ENCODE peak calls at places on chromosomes 4 and X, in nine cellular contexts. V is activated effector memory CD4-positive, alpha-beta T cell treated with anti-CD3 and anti-CD28 coated beads, Interleukin-2, amount 50 U/mL, for 16 hours; R is NCI-H1092; W is stimulated activated CD4-positive, alpha-beta T cell treated with anti-CD3 and anti-CD28 coated beads, Interleukin-1b, Interleukin-23, amount 100 ng/mL, for 1 hour; P is stimulated activated CD8-positive, alpha-beta memory T cell treated with anti-CD3 and anti-CD28 coated beads, Interleukin-12 subunit alpha, Interleukin-12 subunit beta, amount 100 ng/mL, for 4 hours; C is GM23338; N is EH; Q is T47D; D is nephron progenitor cell. B is an unnamed sample.

GRCh38 chr4:121822796-121823504 is 733 bp downstream of the CCNA2 start:
- DNase-seq in V (peak), R (no peak), W (no peak), P (no peak), C (peak), N (peak), Q (no peak), D (peak), B (no peak)

GRCh38 chr4:102321260-102321991 is 23.9 kb downstream of the SLC39A8 start:
- DNase-seq in V (no peak), R (no peak), W (no peak), P (no peak), C (peak), N (no peak), Q (no peak), D (no peak), B (no peak)

GRCh38 chr4:45554423-45554822 is 569.4 kb downstream of the GABRG1 start:
- DNase-seq in V (no peak), R (no peak), W (no peak), P (no peak), C (no peak), N (no peak), Q (no peak), D (no peak), B (no peak)

GRCh38 chrX:153926863-153927685 is 1.0 kb upstream of the ARHGAP4 start:
- DNase-seq in V (peak), R (peak), W (peak), P (peak), C (no peak), N (peak), Q (no peak), D (no peak), B (no peak)

GRCh38 chr4:6199344-6199921 is 916 bp downstream of the JAKMIP1 start:
- DNase-seq in V (peak), R (no peak), W (no peak), P (peak), C (peak), N (no peak), Q (no peak), D (no peak), B (no peak)

GRCh38 chr4:142238589-142238988 is 602.2 kb downstream of the IL15 start:
- DNase-seq in V (no peak), R (no peak), W (no peak), P (no peak), C (no peak), N (peak), Q (no peak), D (no peak), B (no peak)

GRCh38 chr4:14345356-14345775 is 656.9 kb upstream of the CPEB2 start:
- DNase-seq in V (no peak), R (no peak), W (no peak), P (no peak), C (no peak), N (peak), Q (no peak), D (no peak), B (no peak)

GRCh38 chr4:84341559-84341958 is 157.5 kb downstream of the NKX6-1 start:
- DNase-seq in V (no peak), R (no peak), W (no peak), P (no peak), C (no peak), N (no peak), Q (no peak), D (no peak), B (no peak)

GRCh38 chr4:5960197-5960880 is 57.9 kb downstream of the C4orf50 start:
- DNase-seq in V (peak), R (no peak), W (no peak), P (no peak), C (no peak), N (no peak), Q (no peak), D (no peak), B (no peak)

GRCh38 chrX:104659037-104659744 is 93.2 kb downstream of the IL1RAPL2 start:
- DNase-seq in V (no peak), R (no peak), W (no peak), P (no peak), C (no peak), N (no peak), Q (no peak), D (no peak), B (no peak)

GRCh38 chr4:7750508-7750907 is 189.2 kb downstream of the AFAP1 start:
- DNase-seq in V (no peak), R (no peak), W (no peak), P (no peak), C (no peak), N (no peak), Q (no peak), D (no peak), B (no peak)

GRCh38 chrX:124501566-124501965 is 155.2 kb downstream of the SH2D1A start:
- DNase-seq in V (no peak), R (no peak), W (no peak), P (no peak), C (no peak), N (no peak), Q (no peak), D (peak), B (no peak)

GRCh38 chrX:16610121-16610565 is 39.8 kb upstream of the S100G start:
- DNase-seq in V (no peak), R (no peak), W (no peak), P (no peak), C (no peak), N (peak), Q (no peak), D (no peak), B (no peak)

GRCh38 chr4:170004656-170005250 is 21.4 kb downstream of the MFAP3L start:
- DNase-seq in V (no peak), R (no peak), W (no peak), P (no peak), C (no peak), N (peak), Q (no peak), D (no peak), B (no peak)

GRCh38 chr4:118957683-118958082 is 69.0 kb downstream of the SYNPO2 start:
- DNase-seq in V (no peak), R (no peak), W (no peak), P (no peak), C (no peak), N (peak), Q (no peak), D (no peak), B (no peak)

GRCh38 chrX:76153221-76153620 is 19.6 kb upstream of the PBDC1 start:
- DNase-seq in V (no peak), R (no peak), W (no peak), P (no peak), C (no peak), N (no peak), Q (no peak), D (no peak), B (no peak)

GRCh38 chr4:2179717-2180116 is 62.2 kb downstream of the HAUS3 start:
- DNase-seq in V (no peak), R (no peak), W (no peak), P (no peak), C (no peak), N (no peak), Q (no peak), D (no peak), B (no peak)

GRCh38 chr4:147060171-147060931 is 114.7 kb upstream of the TTC29 start:
- DNase-seq in V (no peak), R (no peak), W (no peak), P (no peak), C (no peak), N (peak), Q (no peak), D (no peak), B (no peak)

GRCh38 chr4:118683513-118683912 is 1.7 kb upstream of the METTL14 start:
- DNase-seq in V (no peak), R (no peak), W (no peak), P (no peak), C (peak), N (peak), Q (no peak), D (no peak), B (no peak)

GRCh38 chr4:20493761-20494353 is 206.4 kb upstream of the PACRGL start:
- DNase-seq in V (no peak), R (no peak), W (no peak), P (no peak), C (no peak), N (peak), Q (no peak), D (no peak), B (no peak)

GRCh38 chrX:39201305-39201990 is 400.2 kb downstream of the MID1IP1 start:
- DNase-seq in V (no peak), R (no peak), W (no peak), P (no peak), C (no peak), N (no peak), Q (no peak), D (no peak), B (no peak)

GRCh38 chr4:127686656-127687055 is 43.5 kb upstream of the SLC25A31 start:
- DNase-seq in V (no peak), R (no peak), W (no peak), P (no peak), C (no peak), N (peak), Q (no peak), D (no peak), B (no peak)